ENCODE peak calls at places on chromosomes 13 and 19, in four cellular contexts. One of them, this sample, is unnamed.

GRCh38 chr13:95267662-95268369 is 33.4 kb downstream of the ABCC4 start:
- DNase-seq in left colon: no peak
- DNase-seq in choroid plexus epithelial cell: peak
- DNase-seq in GM04503: peak
- DNase-seq in this sample: peak

GRCh38 chr13:38690231-38690630 is 3.4 kb downstream of the FREM2 start:
- DNase-seq in left colon: no peak
- DNase-seq in choroid plexus epithelial cell: no peak
- DNase-seq in GM04503: no peak
- DNase-seq in this sample: no peak

GRCh38 chr19:5711713-5712161 is 8.2 kb downstream of the LONP1 start:
- DNase-seq in left colon: no peak
- DNase-seq in choroid plexus epithelial cell: no peak
- DNase-seq in GM04503: no peak
- DNase-seq in this sample: no peak

GRCh38 chr19:12665646-12666304 is 767 bp downstream of the MAN2B1 start:
- DNase-seq in left colon: no peak
- DNase-seq in choroid plexus epithelial cell: no peak
- DNase-seq in GM04503: no peak
- DNase-seq in this sample: no peak

GRCh38 chr19:54183431-54183830 is 5.9 kb downstream of the MBOAT7 start:
- DNase-seq in left colon: no peak
- DNase-seq in choroid plexus epithelial cell: no peak
- DNase-seq in GM04503: no peak
- DNase-seq in this sample: no peak

GRCh38 chr19:47232422-47233211 is 1.6 kb upstream of the BBC3 start:
- DNase-seq in left colon: peak
- DNase-seq in choroid plexus epithelial cell: peak
- DNase-seq in GM04503: no peak
- DNase-seq in this sample: peak

GRCh38 chr19:572140-572890 is at the start of gene BSG:
- DNase-seq in left colon: peak
- DNase-seq in choroid plexus epithelial cell: peak
- DNase-seq in GM04503: peak
- DNase-seq in this sample: peak

GRCh38 chr19:7792286-7792685 is 29.2 kb downstream of the CLEC4M start:
- DNase-seq in left colon: no peak
- DNase-seq in choroid plexus epithelial cell: peak
- DNase-seq in GM04503: no peak
- DNase-seq in this sample: no peak

This sample was measured in H4.